ENCODE peak calls at places on chromosomes 13 and 19, in seven cellular contexts. Z is IMR-90, F is H1, V is neuronal stem cell, Y is mesendoderm, H is mesenchymal stem cell, L is trophoblast cell. W is an unnamed sample.

GRCh38 chr19:39131255-39131755 is 5.7 kb downstream of the PAK4 start:
- DNase-seq in L (no peak), Y (no peak), Z (peak; percentile 35), H (no peak), F (no peak), V (no peak), W (no peak)

GRCh38 chr19:4732680-4733114 is 9.1 kb upstream of the DPP9 start:
- DNase-seq in Z (peak; percentile 57), F (no peak), Y (peak; percentile 86), H (peak; percentile 67), V (peak; percentile 59), L (peak; percentile 78), W (peak; percentile 82)

GRCh38 chr19:40398417-40399056 is 8.6 kb upstream of the HIPK4 start:
- DNase-seq in F (no peak), L (peak; percentile 82), V (peak; percentile 58), Z (no peak), Y (peak; percentile 89), H (no peak), W (peak; percentile 96)

GRCh38 chr13:91133941-91134772 is 213.3 kb upstream of the MIR17HG start:
- DNase-seq in H (peak; percentile 68), Z (peak; percentile 54), F (no peak), L (peak; percentile 85), V (peak; percentile 48), Y (peak; percentile 79), W (peak; percentile 53)

GRCh38 chr13:64884976-64885375 is 2345.2 kb downstream of the PCDH9 start:
- DNase-seq in L (peak; percentile 42), H (peak; percentile 1), F (no peak), V (no peak), Y (peak; percentile 11), Z (peak; percentile 47), W (no peak)

GRCh38 chr13:22757530-22758120 is 423.2 kb upstream of the SGCG start:
- DNase-seq in V (no peak), Z (peak; percentile 7), Y (no peak), F (no peak), H (peak; percentile 5), L (peak; percentile 33), W (no peak)

GRCh38 chr13:21661510-21661909 is 9.4 kb upstream of the FGF9 start:
- DNase-seq in V (no peak), Y (no peak), H (no peak), F (no peak), L (no peak), Z (no peak), W (no peak)

GRCh38 chr19:12936582-12936981 is 1.8 kb upstream of the CALR start:
- DNase-seq in H (no peak), L (no peak), F (no peak), V (no peak), Y (no peak), Z (no peak), W (no peak)

GRCh38 chr13:21326155-21327030 is 132.7 kb downstream of the ZDHHC20 start:
- DNase-seq in Y (peak; percentile 52), Z (peak; percentile 46), V (peak; percentile 72), F (peak; percentile 69), H (peak; percentile 41), L (peak; percentile 74), W (peak; percentile 87)

GRCh38 chr13:41075034-41075433 is 13.7 kb downstream of the WBP4 start:
- DNase-seq in V (no peak), L (peak; percentile 67), Y (peak; percentile 22), H (peak; percentile 52), F (no peak), Z (peak; percentile 49), W (no peak)

GRCh38 chr13:79258489-79258888 is 147.6 kb downstream of the RBM26 start:
- DNase-seq in L (peak; percentile 12), H (no peak), Z (no peak), F (no peak), V (no peak), Y (no peak), W (no peak)
- H3K4me2 ChIP-seq in L (no peak overlapping the region), H (no peak overlapping the region), Z (no peak overlapping the region), F (no peak overlapping the region), V (no peak overlapping the region), Y (no peak overlapping the region), W (no peak overlapping the region)

DNA sequence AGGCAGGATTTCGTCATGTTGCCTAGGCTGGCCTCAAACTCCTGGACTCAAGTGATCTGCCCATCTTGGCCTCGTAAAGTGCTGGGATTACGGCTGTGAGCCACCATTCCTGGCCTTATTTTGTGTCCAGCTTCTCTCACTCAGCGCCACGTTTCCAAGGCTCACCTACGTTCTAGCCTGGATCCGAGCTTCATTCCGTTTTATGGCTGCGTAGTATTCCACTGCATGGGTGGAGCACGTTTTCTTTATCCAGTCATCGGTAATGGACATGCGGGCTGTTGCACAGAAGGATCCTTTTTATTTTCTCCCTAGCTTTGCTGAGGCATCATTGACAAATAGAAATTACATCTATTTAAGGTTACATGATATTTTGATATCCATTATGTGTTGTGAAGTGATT is 16.6 kb downstream of the ADGRL1 start:
- DNase-seq in Z (no peak), V (no peak), L (no peak), Y (no peak), H (no peak), F (no peak), W (no peak)
- H4K8ac ChIP-seq in Z (no peak overlapping the region), V (no peak overlapping the region), L (no peak overlapping the region), Y (no peak overlapping the region), H (no peak overlapping the region), F (no peak overlapping the region), W (no peak overlapping the region)

GRCh38 chr19:29690842-29691241 is 24.2 kb downstream of the C19orf12 start:
- DNase-seq in F (no peak), Y (peak; percentile 85), V (no peak), Z (peak; percentile 49), H (peak; percentile 60), L (peak; percentile 63), W (peak; percentile 74)

GRCh38 chr19:29697523-29698261 is 17.4 kb downstream of the C19orf12 start:
- DNase-seq in H (no peak), Y (no peak), Z (no peak), F (no peak), V (no peak), L (no peak), W (no peak)

GRCh38 chr19:29694669-29695627 is 20.1 kb downstream of the C19orf12 start:
- DNase-seq in H (peak; percentile 75), Y (peak; percentile 78), V (peak; percentile 59), L (peak; percentile 81), F (peak; percentile 43), Z (peak; percentile 70), W (peak; percentile 88)

GRCh38 chr19:29696045-29696682 is 18.9 kb downstream of the C19orf12 start:
- DNase-seq in Z (no peak), V (no peak), F (no peak), Y (no peak), L (no peak), H (no peak), W (no peak)

GRCh38 chr19:29694166-29694565 is 20.9 kb downstream of the C19orf12 start:
- DNase-seq in Y (no peak), Z (no peak), V (no peak), F (no peak), H (no peak), L (no peak), W (no peak)
- H3K4me2 ChIP-seq in Y (no peak overlapping the region), Z (no peak overlapping the region), V (no peak overlapping the region), F (no peak overlapping the region), H (no peak overlapping the region), L (no peak overlapping the region), W (no peak overlapping the region)

DNA sequence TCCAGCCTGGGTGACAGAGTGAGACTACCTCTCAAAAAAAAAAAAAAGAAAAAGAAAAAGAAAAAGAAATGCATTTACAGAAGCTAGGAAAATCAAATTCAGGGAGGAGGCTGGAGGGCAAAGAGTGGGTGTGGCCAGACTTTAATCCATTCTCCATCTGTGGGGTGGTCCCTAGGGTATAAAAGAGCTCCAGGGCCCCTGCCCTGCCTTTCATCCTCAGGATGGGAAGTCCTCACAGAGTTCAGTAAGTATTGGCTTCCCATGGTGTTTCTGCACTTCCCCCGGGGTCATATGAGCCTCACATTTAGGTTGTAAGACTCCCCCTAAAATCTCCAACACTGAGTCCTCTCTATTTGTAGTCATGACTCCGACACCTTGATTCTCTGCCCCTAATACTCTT is 33.0 kb downstream of the DPRX start:
- DNase-seq in Z (no peak), F (no peak), V (no peak), Y (no peak), H (no peak), L (no peak), W (peak; percentile 46)
- H4K8ac ChIP-seq in Z (no peak overlapping the region), F (no peak overlapping the region), V (no peak overlapping the region), Y (no peak overlapping the region), H (no peak overlapping the region), L (no peak overlapping the region), W (no peak overlapping the region)

DNA sequence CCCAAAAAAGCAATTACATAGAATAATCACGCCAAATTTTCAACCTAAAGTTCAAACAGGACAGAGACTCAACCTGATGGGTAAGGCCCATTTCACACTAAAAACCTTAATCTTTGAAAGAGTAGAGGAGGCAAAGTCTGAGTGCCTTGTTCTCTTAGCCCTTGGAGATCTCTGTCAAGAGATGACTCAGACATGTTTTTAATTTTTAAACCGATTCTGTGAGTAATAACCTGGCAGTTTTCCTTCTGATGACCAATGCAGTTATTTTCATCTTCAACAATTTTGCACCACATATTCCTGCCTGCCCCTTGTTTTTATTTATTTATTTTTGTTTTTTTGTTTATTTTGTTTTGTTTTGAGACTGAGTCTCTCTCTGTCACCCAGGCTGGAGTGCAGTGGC is 11.5 kb upstream of the TNFSF9 start:
- DNase-seq in Y (no peak), V (no peak), L (peak; percentile 26), H (no peak), F (no peak), Z (peak; percentile 61), W (no peak)
- H3K4me2 ChIP-seq in Y (no peak overlapping the region), V (no peak overlapping the region), L (no peak overlapping the region), H (no peak overlapping the region), F (no peak overlapping the region), Z (no peak overlapping the region), W (no peak overlapping the region)

GRCh38 chr13:101835920-101836319 is 383.4 kb downstream of the ITGBL1 start:
- DNase-seq in L (no peak), V (no peak), Y (no peak), Z (no peak), F (no peak), H (no peak), W (no peak)

GRCh38 chr13:101841687-101842086 is 389.2 kb downstream of the ITGBL1 start:
- DNase-seq in Y (no peak), Z (no peak), F (no peak), H (no peak), L (no peak), V (no peak), W (no peak)

GRCh38 chr13:101838305-101838835 is 385.9 kb downstream of the ITGBL1 start:
- DNase-seq in F (no peak), Y (no peak), L (no peak), H (peak; percentile 22), Z (peak; percentile 1), V (no peak), W (no peak)
- H4K8ac ChIP-seq in F (no peak overlapping the region), Y (no peak overlapping the region), L (no peak overlapping the region), H (no peak overlapping the region), Z (no peak overlapping the region), V (no peak overlapping the region), W (no peak overlapping the region)

DNA sequence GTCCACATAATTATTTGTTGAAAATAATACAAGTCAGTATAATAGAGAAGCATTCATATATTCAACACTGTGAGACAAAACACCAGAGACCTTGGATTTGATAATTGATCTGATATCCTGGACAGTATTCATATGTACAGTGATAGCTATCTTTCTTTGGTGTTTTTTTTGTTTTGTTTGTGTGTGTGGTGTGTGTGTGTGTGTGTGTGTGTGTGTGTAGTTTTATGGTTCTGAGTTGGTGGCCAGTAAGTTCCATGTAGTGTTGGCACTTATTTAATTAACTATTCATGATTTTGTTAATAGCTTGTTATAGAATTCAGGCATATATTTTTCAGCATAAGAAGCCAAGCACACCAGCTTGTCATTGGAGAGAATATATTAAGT is 1.6 kb upstream of the ANGPTL6 start:
- DNase-seq in F (no peak), L (no peak), Z (no peak), H (no peak), V (no peak), Y (no peak), W (no peak)
- H3K4me2 ChIP-seq in F (no peak overlapping the region), L (no peak overlapping the region), Z (no peak overlapping the region), H (no peak overlapping the region), V (no peak overlapping the region), Y (no peak overlapping the region), W (no peak overlapping the region)

W was measured in H9.